ENCODE peak calls at places on chromosomes 16 and 17, in ten cellular contexts. E is HTR-8/SVneo, I is prostate gland, F is IMR-90, P is mucosa of gallbladder, G is NCI-H748 treated with DMSO at 0.1 percent for 48 hours, U is progenitor cell of endocrine pancreas, T is Panc1, N is NCI-H526, R is occipital lobe. K is an unnamed sample.

GRCh38 chr17:80036715-80037477 is 454 bp downstream of the CCDC40 start:
- DNase-seq in I (no peak), T (no peak), U (peak; percentile 53), P (no peak), E (no peak), F (no peak), R (peak; percentile 36), G (peak; percentile 65), N (peak; percentile 67), K (peak; percentile 43)

GRCh38 chr17:18039535-18040286 is 503 bp downstream of the GID4 start:
- DNase-seq in I (no peak), N (peak; percentile 65), F (no peak), R (no peak), T (no peak), G (no peak), P (peak; percentile 11), E (no peak), U (peak; percentile 39), K (peak; percentile 25)

GRCh38 chr16:87554754-87555427 is 47.4 kb upstream of the JPH3 start:
- DNase-seq in R (no peak), G (no peak), I (no peak), T (no peak), P (no peak), N (no peak), U (no peak), E (no peak), F (no peak), K (no peak)

GRCh38 chr16:4611337-4612023 is 3.2 kb downstream of the UBALD1 start:
- DNase-seq in T (no peak), R (no peak), N (no peak), F (peak; percentile 41), U (no peak), I (no peak), E (peak; percentile 23), G (no peak), P (no peak), K (no peak)

GRCh38 chr16:86570542-86571196 is 4.0 kb downstream of the FOXC2 start:
- DNase-seq in P (no peak), I (no peak), G (no peak), R (no peak), E (no peak), F (no peak), T (no peak), U (no peak), N (no peak), K (no peak)

GRCh38 chr17:43570518-43570928 is 24.4 kb upstream of the ETV4 start:
- DNase-seq in N (no peak), I (no peak), R (no peak), U (no peak), T (no peak), P (no peak), E (peak; percentile 65), G (no peak), F (peak; percentile 86), K (no peak)

GRCh38 chr17:45437461-45438283 is 5.0 kb upstream of the ARHGAP27 start:
- DNase-seq in R (no peak), I (no peak), E (no peak), P (no peak), T (no peak), U (no peak), N (no peak), F (no peak), G (no peak), K (no peak)

GRCh38 chr17:75077490-75078096 is 10.2 kb upstream of the SLC16A5 start:
- DNase-seq in U (no peak), R (peak; percentile 50), E (no peak), I (peak; percentile 39), T (no peak), P (peak; percentile 67), G (no peak), F (no peak), N (no peak), K (peak; percentile 73)

GRCh38 chr17:48026503-48027321 is 10.9 kb downstream of the COPZ2 start:
- DNase-seq in T (peak; percentile 52), N (peak; percentile 97), E (peak; percentile 96), G (peak; percentile 82), U (peak; percentile 83), R (no peak), P (peak; percentile 86), I (peak; percentile 91), F (peak; percentile 88), K (peak; percentile 92)

K was measured in colonic mucosa.